ENCODE peak calls at places on chromosomes 12 and 14, in five cellular contexts. R is GM12878, D is H1, N is K562, O is HCT116. U is an unnamed sample.

GRCh38 chr12:7853557-7853956 is 19.2 kb downstream of the SLC2A14 start:
- DNase-seq in R (no peak), D (no peak), N (no peak), O (no peak), U (no peak)

GRCh38 chr14:103329421-103330347 is 4.4 kb upstream of the EIF5 start:
- DNase-seq in R (no peak), D (no peak), N (peak), O (no peak), U (peak)

GRCh38 chr14:21455592-21455911 is 371 bp downstream of the CHD8 start:
- DNase-seq in R (no peak), D (no peak), N (no peak), O (no peak), U (no peak)

GRCh38 chr14:92039720-92040430 is at the start of gene TRIP11:
- DNase-seq in R (peak), D (peak), N (peak), O (peak), U (peak)

GRCh38 chr12:4320859-4321701 is at the start of gene TIGAR:
- DNase-seq in R (peak), D (peak), N (peak), O (peak), U (peak)

GRCh38 chr14:105843444-105844046 is 317.2 kb downstream of the TMEM121 start:
- DNase-seq in R (no peak), D (no peak), N (no peak), O (no peak), U (no peak)

GRCh38 chr12:9787340-9787737 is 26.6 kb upstream of the CD69 start:
- DNase-seq in R (no peak), D (no peak), N (no peak), O (no peak), U (no peak)

GRCh38 chr14:100534528-100535286 is 52.5 kb downstream of the BEGAIN start:
- DNase-seq in R (no peak), D (no peak), N (no peak), O (no peak), U (no peak)

GRCh38 chr12:18895540-18895939 is 157.6 kb downstream of the CAPZA3 start:
- DNase-seq in R (no peak), D (no peak), N (no peak), O (no peak), U (no peak)

GRCh38 chr14:69093551-69094421 is 59.1 kb downstream of the DCAF5 start:
- DNase-seq in R (no peak), D (no peak), N (no peak), O (no peak), U (peak)

GRCh38 chr12:27330846-27331245 is 1.8 kb upstream of the BMAL2 start:
- DNase-seq in R (no peak), D (no peak), N (no peak), O (no peak), U (no peak)

GRCh38 chr14:103624860-103625259 is 4.2 kb upstream of the KLC1 start:
- DNase-seq in R (no peak), D (no peak), N (peak), O (peak), U (no peak)

GRCh38 chr14:88198441-88198840 is 124.6 kb downstream of the KCNK10 start:
- DNase-seq in R (no peak), D (no peak), N (no peak), O (no peak), U (no peak)
- TF ChIP-seq JUND in R (no peak), D (no peak), N (no peak), O (no peak), U (no peak)

DNA sequence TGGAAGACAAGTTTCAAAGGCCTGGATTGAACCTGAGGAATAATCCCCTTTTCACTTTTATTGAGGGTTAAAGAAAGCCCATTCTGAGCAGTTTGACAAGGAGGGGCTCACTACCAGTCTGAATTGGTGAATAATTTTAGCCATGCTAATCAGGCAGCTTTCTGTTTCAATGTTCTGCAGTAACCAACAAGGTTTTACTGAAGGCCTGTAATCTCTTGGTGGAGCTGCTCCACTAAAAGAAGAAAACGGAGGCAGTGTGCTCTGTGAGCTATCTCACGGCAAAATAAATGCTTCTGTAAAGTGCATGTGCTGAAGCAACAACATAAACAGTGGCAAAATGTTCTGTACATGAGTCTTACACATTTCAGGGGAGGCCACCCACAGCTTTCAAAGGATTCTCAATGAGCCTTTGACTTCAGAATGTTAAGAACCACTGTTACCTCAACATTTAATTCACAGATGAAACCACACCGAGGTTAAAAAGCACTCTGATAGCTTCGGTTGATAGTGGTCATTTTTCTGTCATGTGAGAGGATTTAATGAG is 111.2 kb downstream of the LRIG3 start:
- DNase-seq in R (no peak), D (no peak), N (no peak), O (no peak), U (no peak)
- TF ChIP-seq JUND in R (no peak), D (no peak), N (no peak), O (no peak), U (no peak)

GRCh38 chr14:98198385-98198784 is 1073.6 kb downstream of the BCL11B start:
- DNase-seq in R (no peak), D (no peak), N (peak), O (no peak), U (no peak)
- TF ChIP-seq JUND in R (no peak), D (no peak), N (no peak), O (no peak), U (no peak)

GRCh38 chr14:53391156-53391555 is 238.0 kb upstream of the DDHD1 start:
- DNase-seq in R (no peak), D (no peak), N (no peak), O (peak), U (peak)

GRCh38 chr14:53386359-53386758 is 233.2 kb upstream of the DDHD1 start:
- DNase-seq in R (no peak), D (no peak), N (no peak), O (no peak), U (no peak)

GRCh38 chr14:53390008-53390407 is 236.9 kb upstream of the DDHD1 start:
- DNase-seq in R (no peak), D (no peak), N (no peak), O (no peak), U (no peak)

GRCh38 chr14:53389207-53389606 is 236.1 kb upstream of the DDHD1 start:
- DNase-seq in R (no peak), D (no peak), N (no peak), O (no peak), U (no peak)

DNA sequence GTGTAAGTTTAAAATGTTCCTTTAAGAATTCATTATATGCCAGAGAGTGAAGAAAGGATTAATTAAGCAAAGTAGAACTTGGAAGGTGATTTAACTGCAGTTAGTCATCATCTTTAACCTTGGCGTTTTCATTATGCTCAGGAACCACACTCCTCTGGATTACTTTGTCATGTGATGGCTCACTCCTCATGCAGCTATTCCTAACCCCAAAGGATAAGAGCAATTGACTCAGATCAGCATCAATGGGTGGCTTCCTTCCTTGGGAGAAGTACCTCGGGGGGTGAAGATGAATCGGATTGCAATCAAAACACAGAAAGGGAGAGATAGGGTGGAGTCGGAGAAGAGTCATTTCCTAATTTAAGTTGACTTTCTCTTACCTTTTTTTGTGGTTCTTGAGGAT is 238.5 kb upstream of the DDHD1 start:
- DNase-seq in R (no peak), D (no peak), N (no peak), O (peak), U (no peak)
- TF ChIP-seq JUND in R (no peak), D (no peak), N (no peak), O (peak), U (no peak)

DNA sequence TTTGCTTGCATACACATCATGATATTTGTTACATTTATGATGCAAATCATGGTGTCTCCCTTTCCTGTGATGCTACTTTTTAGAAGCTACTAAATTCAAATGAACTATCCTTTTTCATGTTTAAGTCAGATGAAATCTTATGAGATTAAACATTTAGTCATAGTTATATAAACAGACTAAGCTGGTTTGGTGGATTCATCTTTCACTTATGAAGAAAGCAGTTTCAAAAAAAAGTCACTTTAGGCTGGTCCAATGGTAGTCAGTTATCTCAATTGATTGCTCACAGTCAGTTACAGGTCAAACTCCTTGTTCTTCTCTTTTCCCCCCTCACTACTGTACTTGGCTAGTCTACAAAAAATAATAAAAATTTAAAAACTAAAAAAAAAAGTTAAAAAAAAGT is 19.7 kb downstream of the SYCP3 start:
- DNase-seq in R (no peak), D (no peak), N (no peak), O (no peak), U (peak)
- TF ChIP-seq JUND in R (no peak), D (no peak), N (no peak), O (no peak), U (no peak)

GRCh38 chr14:66645716-66646115 is 137.8 kb downstream of the GPHN start:
- DNase-seq in R (no peak), D (no peak), N (no peak), O (no peak), U (no peak)
- TF ChIP-seq JUND in R (no peak), D (no peak), N (no peak), O (no peak), U (no peak)

DNA sequence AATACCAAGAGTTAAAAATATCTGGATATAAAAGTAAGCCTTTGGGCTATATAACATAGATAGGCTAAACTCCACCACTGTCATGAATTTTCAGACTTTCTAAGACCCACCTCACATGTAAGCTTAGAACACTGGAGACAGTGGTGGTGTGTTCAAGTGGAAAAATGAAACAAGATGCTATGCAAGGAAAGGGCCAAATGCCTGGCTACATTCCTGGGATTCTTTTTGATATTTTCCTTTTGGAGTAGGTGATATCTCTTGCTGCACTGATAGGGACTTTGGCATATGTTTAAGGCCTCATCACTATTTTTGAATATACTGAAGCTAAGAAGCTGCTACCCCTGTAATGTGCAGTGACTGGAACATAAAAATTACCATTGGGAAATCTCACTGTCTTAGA is 341.3 kb downstream of the SLC16A7 start:
- DNase-seq in R (no peak), D (no peak), N (no peak), O (no peak), U (no peak)
- TF ChIP-seq JUND in R (no peak), D (no peak), N (no peak), O (no peak), U (no peak)

U was measured in T47D.